ENCODE peak calls at places on chromosomes 5 and 9, in eight cellular contexts. G, S, F, U, O, C, Y and P are unnamed samples.

GRCh38 chr5:108339220-108339619 is 42.7 kb downstream of the FBXL17 start:
- DNase-seq in G (no peak), S (peak; percentile 73), F (no peak), U (no peak), O (no peak), C (no peak), Y (no peak), P (no peak)

GRCh38 chr5:149238540-149238939 is 33.1 kb upstream of the AFAP1L1 start:
- DNase-seq in G (no peak), S (no peak), F (no peak), U (no peak), O (no peak), C (no peak), Y (no peak), P (no peak)

GRCh38 chr5:6576861-6577501 is 55.9 kb downstream of the NSUN2 start:
- DNase-seq in G (no peak), S (peak; percentile 96), F (no peak), U (no peak), O (peak; percentile 4), C (no peak), Y (peak; percentile 52), P (no peak)

GRCh38 chr5:34625246-34625645 is 30.9 kb upstream of the RAI14 start:
- DNase-seq in G (no peak), S (no peak), F (no peak), U (no peak), O (no peak), C (no peak), Y (no peak), P (no peak)

GRCh38 chr5:150753863-150754262 is 5.0 kb downstream of the DCTN4 start:
- DNase-seq in G (no peak), S (no peak), F (no peak), U (no peak), O (no peak), C (no peak), Y (no peak), P (no peak)

GRCh38 chr5:27818888-27819287 is 780.5 kb upstream of the CDH9 start:
- DNase-seq in G (no peak), S (peak; percentile 48), F (no peak), U (no peak), O (no peak), C (no peak), Y (no peak), P (no peak)

GRCh38 chr5:153573326-153574033 is 83.0 kb downstream of the GRIA1 start:
- DNase-seq in G (no peak), S (no peak), F (no peak), U (no peak), O (no peak), C (no peak), Y (no peak), P (no peak)

GRCh38 chr9:36721846-36722588 is 149.3 kb downstream of the MELK start:
- DNase-seq in G (no peak), S (no peak), F (no peak), U (no peak), O (no peak), C (no peak), Y (no peak), P (no peak)

GRCh38 chr9:13778486-13779110 is 499.1 kb upstream of the MPDZ start:
- DNase-seq in G (peak; percentile 24), S (no peak), F (no peak), U (no peak), O (no peak), C (no peak), Y (no peak), P (no peak)

GRCh38 chr5:168422431-168422830 is 63.8 kb upstream of the RARS1 start:
- DNase-seq in G (no peak), S (peak; percentile 34), F (no peak), U (no peak), O (no peak), C (no peak), Y (no peak), P (no peak)

GRCh38 chr5:126468091-126468490 is 44.9 kb downstream of the GRAMD2B start:
- DNase-seq in G (no peak), S (no peak), F (no peak), U (no peak), O (no peak), C (no peak), Y (no peak), P (no peak)

GRCh38 chr9:114364123-114364522 is 23.7 kb downstream of the AKNA start:
- DNase-seq in G (no peak), S (peak; percentile 78), F (no peak), U (no peak), O (no peak), C (no peak), Y (no peak), P (no peak)

GRCh38 chr5:82277613-82277986 is 554 bp downstream of the RPS23 start:
- DNase-seq in G (no peak), S (no peak), F (no peak), U (no peak), O (no peak), C (no peak), Y (no peak), P (no peak)

GRCh38 chr5:181047288-181047687 is 7.2 kb downstream of the BTNL9 start:
- DNase-seq in G (no peak), S (no peak), F (no peak), U (no peak), O (no peak), C (no peak), Y (no peak), P (no peak)
- H3K27me3 ChIP-seq in G (peaks cover 2% of the 10 kb centered on the region), S (peaks cover 25% of the 10 kb centered on the region), F (peaks cover 24% of the 10 kb centered on the region), U (peaks cover 35% of the 10 kb centered on the region), O (no peaks in the 10 kb centered on the region), C (peaks cover 4% of the 10 kb centered on the region), Y (peaks cover 53% of the 10 kb centered on the region), P (no peaks in the 10 kb centered on the region)

GRCh38 chr5:171700331-171700935 is 85.2 kb upstream of the SMIM23 start:
- DNase-seq in G (no peak), S (no peak), F (no peak), U (no peak), O (no peak), C (no peak), Y (no peak), P (no peak)
- H3K27me3 ChIP-seq in G (no peaks in the 10 kb centered on the region), S (peaks cover 75% of the 10 kb centered on the region), F (no peaks in the 10 kb centered on the region), U (no peaks in the 10 kb centered on the region), O (peaks cover 4% of the 10 kb centered on the region), C (no peaks in the 10 kb centered on the region), Y (peaks cover 3% of the 10 kb centered on the region), P (peaks cover 3% of the 10 kb centered on the region)

GRCh38 chr5:71679714-71680113 is 39.4 kb upstream of the CARTPT start:
- DNase-seq in G (no peak), S (no peak), F (no peak), U (no peak), O (no peak), C (no peak), Y (no peak), P (no peak)

GRCh38 chr5:71677977-71678376 is 41.1 kb upstream of the CARTPT start:
- DNase-seq in G (no peak), S (no peak), F (no peak), U (no peak), O (no peak), C (no peak), Y (no peak), P (no peak)

GRCh38 chr5:71680510-71680909 is 38.6 kb upstream of the CARTPT start:
- DNase-seq in G (no peak), S (no peak), F (no peak), U (no peak), O (no peak), C (no peak), Y (no peak), P (no peak)

GRCh38 chr5:71684309-71684708 is 34.8 kb upstream of the CARTPT start:
- DNase-seq in G (no peak), S (no peak), F (no peak), U (no peak), O (no peak), C (no peak), Y (no peak), P (no peak)

GRCh38 chr5:71681282-71681681 is 37.8 kb upstream of the CARTPT start:
- DNase-seq in G (no peak), S (no peak), F (no peak), U (no peak), O (no peak), C (no peak), Y (no peak), P (no peak)
- H3K27me3 ChIP-seq in G (no peaks in the 10 kb centered on the region), S (peaks cover 17% of the 10 kb centered on the region), F (no peaks in the 10 kb centered on the region), U (peaks cover 27% of the 10 kb centered on the region), O (no peaks in the 10 kb centered on the region), C (no peaks in the 10 kb centered on the region), Y (peaks cover 21% of the 10 kb centered on the region), P (no peaks in the 10 kb centered on the region)

GRCh38 chr9:123265833-123266232 is 2.6 kb downstream of the STRBP start:
- DNase-seq in G (no peak), S (no peak), F (no peak), U (no peak), O (no peak), C (no peak), Y (no peak), P (no peak)

GRCh38 chr9:123261006-123261677 is 7.2 kb downstream of the STRBP start:
- DNase-seq in G (no peak), S (no peak), F (no peak), U (no peak), O (no peak), C (no peak), Y (no peak), P (no peak)

GRCh38 chr9:123260340-123260739 is 8.0 kb downstream of the STRBP start:
- DNase-seq in G (no peak), S (no peak), F (no peak), U (no peak), O (no peak), C (no peak), Y (no peak), P (no peak)

GRCh38 chr9:123263227-123263626 is 5.2 kb downstream of the STRBP start:
- DNase-seq in G (no peak), S (no peak), F (no peak), U (no peak), O (no peak), C (no peak), Y (no peak), P (no peak)

DNA sequence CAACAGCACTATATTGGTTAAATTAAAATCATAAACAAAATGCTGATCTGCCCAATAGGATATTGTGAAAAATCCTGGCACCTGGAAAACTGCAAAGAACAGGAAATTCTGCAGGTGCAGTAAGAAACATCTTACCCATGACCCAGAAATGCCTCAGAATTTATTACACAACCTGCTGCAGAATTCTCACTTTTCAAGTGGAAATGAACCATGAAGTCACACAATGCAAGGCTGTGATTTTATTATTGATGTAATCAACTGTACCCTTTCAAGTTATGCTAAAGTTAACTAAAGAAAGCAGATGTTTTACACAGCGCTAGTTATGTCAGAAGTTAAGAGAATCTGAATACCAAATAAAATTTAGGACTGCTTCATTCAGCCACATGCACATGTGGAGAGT is 6.0 kb downstream of the STRBP start:
- DNase-seq in G (no peak), S (no peak), F (no peak), U (no peak), O (no peak), C (no peak), Y (no peak), P (no peak)
- H3K27me3 ChIP-seq in G (no peaks in the 10 kb centered on the region), S (no peaks in the 10 kb centered on the region), F (no peaks in the 10 kb centered on the region), U (no peaks in the 10 kb centered on the region), O (no peaks in the 10 kb centered on the region), C (no peaks in the 10 kb centered on the region), Y (peaks cover 10% of the 10 kb centered on the region), P (no peaks in the 10 kb centered on the region)

DNA sequence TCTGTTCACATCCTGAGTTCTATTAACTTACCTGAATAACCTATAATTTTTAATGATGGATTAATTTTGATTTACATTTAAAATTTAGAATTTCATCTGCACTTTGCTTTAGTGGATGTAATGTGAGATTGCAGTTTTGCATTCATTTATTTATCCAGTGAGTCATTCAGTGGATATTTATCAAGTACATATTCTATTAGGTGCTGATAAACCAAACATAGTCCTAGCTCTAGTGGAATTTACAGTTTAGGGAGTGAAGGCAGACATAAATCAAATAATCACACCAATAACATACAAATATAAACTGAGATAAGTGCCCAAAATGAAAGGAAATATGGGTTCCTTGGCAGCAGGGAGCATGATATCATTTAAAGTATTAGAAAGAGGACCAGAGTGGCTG is 14.7 kb upstream of the NIPBL start:
- DNase-seq in G (no peak), S (peak; percentile 47), F (no peak), U (no peak), O (no peak), C (no peak), Y (no peak), P (no peak)
- H3K27me3 ChIP-seq in G (no peaks in the 10 kb centered on the region), S (no peaks in the 10 kb centered on the region), F (no peaks in the 10 kb centered on the region), U (peaks cover 14% of the 10 kb centered on the region), O (no peaks in the 10 kb centered on the region), C (no peaks in the 10 kb centered on the region), Y (no peaks in the 10 kb centered on the region), P (no peaks in the 10 kb centered on the region)